ENCODE peak calls at places on chromosome 3, in eight cellular contexts. O, Y, F, X, C, T, S and A are unnamed samples.

GRCh38 chr3:8983591-8983990 is 20.3 kb upstream of the RAD18 start:
- DNase-seq in S (no peak), T (no peak), C (no peak), O (no peak), Y (no peak), X (no peak), F (no peak), A (no peak)

GRCh38 chr3:139794469-139795265 is 116.9 kb upstream of the NMNAT3 start:
- DNase-seq in Y (no peak), C (no peak), F (no peak), T (no peak), X (no peak), S (no peak), O (peak), A (no peak)

GRCh38 chr3:127392146-127392470 is 104.3 kb upstream of the PRR20G start:
- DNase-seq in S (no peak), O (no peak), X (no peak), C (no peak), Y (no peak), F (peak), T (no peak), A (no peak)

GRCh38 chr3:147118611-147119010 is 287.7 kb downstream of the ZIC4 start:
- DNase-seq in Y (no peak), C (no peak), T (no peak), X (no peak), S (no peak), O (no peak), F (no peak), A (no peak)

GRCh38 chr3:71694358-71694999 is 30.7 kb downstream of the EIF4E3 start:
- DNase-seq in F (no peak), C (no peak), Y (no peak), O (peak), X (peak), T (no peak), S (no peak), A (no peak)

GRCh38 chr3:45817788-45818523 is 21.6 kb upstream of the SLC6A20 start:
- DNase-seq in S (no peak), C (peak), T (no peak), Y (no peak), X (peak), F (peak), O (peak), A (no peak)

GRCh38 chr3:44995142-44995770 is 19.2 kb downstream of the EXOSC7 start:
- DNase-seq in F (no peak), S (no peak), O (peak), T (no peak), C (no peak), Y (no peak), X (peak), A (peak)

GRCh38 chr3:30333143-30333542 is 273.3 kb upstream of the TGFBR2 start:
- DNase-seq in C (no peak), S (no peak), Y (no peak), X (no peak), F (no peak), O (no peak), T (no peak), A (no peak)

GRCh38 chr3:120418866-120419490 is 31.8 kb downstream of the FSTL1 start:
- DNase-seq in X (peak), O (peak), C (peak), F (peak), S (peak), T (no peak), Y (peak), A (peak)

GRCh38 chr3:129106320-129106719 is 15.3 kb downstream of the RAB43 start:
- DNase-seq in Y (no peak), S (no peak), T (no peak), X (no peak), O (no peak), C (no peak), F (peak), A (no peak)

GRCh38 chr3:11379238-11379823 is 107.1 kb downstream of the ATG7 start:
- DNase-seq in T (peak), X (peak), O (peak), F (no peak), C (peak), Y (no peak), S (peak), A (peak)

GRCh38 chr3:102181202-102181920 is 253.5 kb upstream of the ZPLD1 start:
- DNase-seq in T (no peak), Y (no peak), S (no peak), O (no peak), C (no peak), F (no peak), X (peak), A (peak)

GRCh38 chr3:51943451-51944391 is 1.6 kb downstream of the PARP3 start:
- DNase-seq in F (no peak), X (no peak), Y (no peak), S (no peak), C (no peak), O (no peak), T (no peak), A (no peak)

GRCh38 chr3:136078421-136079364 is 113.2 kb downstream of the PPP2R3A start:
- DNase-seq in S (peak), F (no peak), T (no peak), Y (no peak), X (peak), C (peak), O (peak), A (peak)

GRCh38 chr3:172666181-172666872 is 44.5 kb downstream of the NCEH1 start:
- DNase-seq in Y (no peak), S (peak), X (no peak), F (no peak), C (no peak), T (no peak), O (no peak), A (peak)
- TF ChIP-seq CTCF in Y (no peak), S (no peak), X (peak), F (no peak), C (no peak), T (no peak), O (peak), A (peak)

GRCh38 chr3:138172625-138173024 is 2.1 kb downstream of the DBR1 start:
- DNase-seq in S (peak), C (no peak), T (no peak), Y (no peak), X (no peak), F (no peak), O (no peak), A (no peak)

GRCh38 chr3:138180375-138181029 is 5.8 kb upstream of the DBR1 start:
- DNase-seq in O (peak), X (peak), T (no peak), C (no peak), Y (no peak), F (no peak), S (peak), A (peak)

GRCh38 chr3:138173769-138174420 is 826 bp downstream of the DBR1 start:
- DNase-seq in X (peak), F (no peak), S (peak), T (no peak), Y (no peak), O (no peak), C (no peak), A (no peak)

DNA sequence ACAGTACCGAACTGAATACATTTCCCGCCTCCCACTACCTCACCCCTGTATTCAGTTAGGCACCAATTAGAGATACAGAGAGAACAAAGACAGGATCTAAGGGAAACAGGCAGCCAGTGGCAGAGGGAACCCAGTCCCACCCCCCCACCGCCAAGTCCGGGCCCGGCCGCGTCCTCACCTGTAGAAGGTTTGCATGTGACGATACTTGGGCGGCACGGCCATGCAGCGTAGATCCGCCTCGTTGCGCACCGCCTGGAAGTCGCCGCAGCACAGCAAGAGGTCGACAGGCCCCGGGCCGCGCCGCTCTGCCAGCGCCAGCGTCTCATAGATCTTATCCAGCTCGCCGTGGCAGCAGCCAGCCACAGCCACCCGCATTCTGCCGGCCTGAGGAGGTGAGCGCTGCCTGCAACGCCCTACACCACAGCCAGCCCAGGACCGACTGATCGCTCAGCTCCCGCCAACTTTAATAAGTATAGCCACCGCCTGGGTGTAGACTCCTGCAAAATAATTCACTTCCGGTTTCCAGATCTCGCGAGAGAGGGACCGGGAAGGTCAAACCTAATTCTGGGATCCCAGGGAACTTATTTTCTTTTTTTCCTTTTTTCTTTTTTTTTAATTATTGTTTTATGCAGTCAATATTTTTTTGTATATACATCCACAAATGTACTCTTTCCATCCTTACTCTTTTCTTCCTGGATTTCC is at the start of gene DBR1:
- DNase-seq in X (peak), Y (peak), C (no peak), O (peak), S (peak), F (peak), T (peak), A (peak)
- TF ChIP-seq CTCF in X (no peak), Y (no peak), C (no peak), O (no peak), S (no peak), F (no peak), T (no peak), A (no peak)

GRCh38 chr3:159991591-159991990 is 3.0 kb downstream of the IL12A start:
- DNase-seq in X (no peak), O (no peak), T (no peak), F (no peak), S (no peak), Y (no peak), C (no peak), A (no peak)

GRCh38 chr3:159992601-159993000 is 4.0 kb downstream of the IL12A start:
- DNase-seq in F (no peak), Y (no peak), T (no peak), X (no peak), C (no peak), O (no peak), S (no peak), A (no peak)

GRCh38 chr3:159987291-159987711 is 1.3 kb upstream of the IL12A start:
- DNase-seq in X (peak), F (no peak), O (peak), T (no peak), S (no peak), Y (no peak), C (no peak), A (peak)

GRCh38 chr3:159988617-159989251 is at the start of gene IL12A:
- DNase-seq in F (peak), T (peak), O (peak), Y (peak), S (no peak), X (peak), C (no peak), A (peak)

DNA sequence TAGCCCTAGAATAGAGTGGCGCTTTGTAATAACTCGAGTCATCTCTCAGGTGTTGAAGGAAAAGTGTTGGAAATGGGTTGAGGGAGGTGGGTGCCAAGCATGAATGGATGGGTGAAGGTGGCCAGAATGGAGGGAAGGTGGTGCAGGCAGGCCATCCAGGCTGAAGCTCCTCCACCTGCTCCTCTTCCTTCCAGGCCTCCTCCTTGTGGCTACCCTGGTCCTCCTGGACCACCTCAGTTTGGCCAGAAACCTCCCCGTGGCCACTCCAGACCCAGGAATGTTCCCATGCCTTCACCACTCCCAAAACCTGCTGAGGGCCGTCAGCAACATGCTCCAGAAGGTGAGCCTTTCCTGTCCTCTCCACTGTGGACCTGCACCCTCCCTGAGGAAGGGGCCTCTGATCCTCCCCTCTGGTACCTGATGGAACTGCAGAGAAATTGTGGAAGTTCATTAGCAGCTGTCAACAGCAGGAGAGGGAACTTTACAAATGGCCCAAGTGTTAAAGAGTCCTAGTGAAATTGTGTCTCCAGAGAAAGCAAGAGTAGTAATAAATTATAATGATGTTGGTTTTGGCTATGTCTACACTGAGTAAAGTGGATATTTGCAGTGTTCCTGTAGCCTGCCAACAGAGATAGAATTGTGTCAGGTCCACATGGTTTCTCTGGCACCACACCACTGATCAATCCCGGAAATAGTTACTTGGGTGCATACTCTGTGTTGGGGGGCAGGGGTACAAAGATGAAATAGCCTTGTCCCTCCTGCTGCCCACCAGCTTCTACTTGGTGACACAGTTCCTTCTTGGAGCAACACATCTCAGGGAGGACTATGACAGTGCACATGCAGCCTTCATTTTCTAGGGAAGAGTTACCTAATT is 1.6 kb downstream of the IL12A start:
- DNase-seq in Y (no peak), T (no peak), C (no peak), F (no peak), X (no peak), S (no peak), O (no peak), A (no peak)
- TF ChIP-seq CTCF in Y (no peak), T (no peak), C (peak), F (no peak), X (no peak), S (no peak), O (no peak), A (peak)

DNA sequence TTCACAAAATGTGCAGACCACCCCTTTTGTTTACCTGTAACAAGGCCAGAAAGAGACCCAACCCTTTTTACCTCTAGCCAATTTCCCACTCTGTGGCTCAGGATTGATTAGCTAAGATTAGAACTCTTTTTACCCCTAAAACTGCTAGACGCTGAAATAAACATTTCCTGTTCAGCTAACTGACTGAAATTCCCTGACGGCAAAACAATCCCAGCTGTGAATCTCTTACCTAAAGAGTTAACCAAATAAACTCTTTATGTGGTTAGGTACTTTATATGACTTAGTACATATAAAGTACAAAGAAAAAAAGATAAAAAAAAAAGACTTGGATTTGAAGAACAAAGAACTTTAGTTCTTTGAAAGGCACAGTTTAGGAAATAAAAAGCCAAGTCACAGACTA is 988.7 kb downstream of the FHIT start:
- DNase-seq in T (no peak), S (no peak), F (no peak), C (no peak), O (no peak), Y (no peak), X (no peak), A (no peak)
- TF ChIP-seq CTCF in T (no peak), S (no peak), F (no peak), C (no peak), O (no peak), Y (no peak), X (no peak), A (no peak)

GRCh38 chr3:188926741-188927650 is 244.8 kb upstream of the TPRG1 start:
- DNase-seq in Y (no peak), F (no peak), C (no peak), S (no peak), T (no peak), O (no peak), X (no peak), A (no peak)

GRCh38 chr3:188927971-188928370 is 243.8 kb upstream of the TPRG1 start:
- DNase-seq in O (no peak), Y (no peak), S (no peak), C (no peak), X (no peak), F (no peak), T (no peak), A (no peak)

GRCh38 chr3:188926141-188926540 is 245.6 kb upstream of the TPRG1 start:
- DNase-seq in T (no peak), O (no peak), F (no peak), Y (no peak), S (no peak), C (no peak), X (peak), A (no peak)

GRCh38 chr3:188931531-188931930 is 240.2 kb upstream of the TPRG1 start:
- DNase-seq in Y (no peak), X (no peak), F (no peak), S (peak), C (no peak), T (no peak), O (no peak), A (no peak)

GRCh38 chr3:188929138-188929537 is 242.6 kb upstream of the TPRG1 start:
- DNase-seq in F (no peak), Y (no peak), S (no peak), T (no peak), X (no peak), O (peak), C (no peak), A (peak)
- TF ChIP-seq CTCF in F (peak), Y (no peak), S (no peak), T (no peak), X (peak), O (peak), C (peak), A (no peak)

DNA sequence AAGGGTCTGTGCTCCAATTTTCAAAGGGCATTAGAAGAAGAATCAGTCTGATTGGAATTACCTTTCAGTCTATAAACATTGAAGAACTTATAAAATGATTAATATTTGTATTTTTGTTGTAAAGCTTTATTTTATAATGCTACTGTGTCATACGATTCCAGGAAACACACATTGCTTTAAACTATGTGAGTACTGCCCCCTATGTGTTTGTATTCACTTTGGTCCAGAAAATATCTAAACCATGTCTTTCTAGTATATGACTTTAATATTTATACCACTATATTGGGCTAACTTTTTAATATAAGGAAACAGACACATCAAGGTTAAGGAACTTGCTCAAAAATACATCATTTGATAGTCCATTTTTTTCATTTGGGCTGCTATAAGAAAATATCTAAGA is 3.2 kb upstream of the RIOX2 start:
- DNase-seq in T (no peak), Y (no peak), S (no peak), O (no peak), F (no peak), C (no peak), X (no peak), A (no peak)
- TF ChIP-seq CTCF in T (peak), Y (peak), S (peak), O (no peak), F (no peak), C (no peak), X (peak), A (peak)

GRCh38 chr3:177772908-177773557 is 575.8 kb upstream of the TBL1XR1 start:
- DNase-seq in S (peak), X (no peak), T (no peak), F (no peak), Y (no peak), C (no peak), O (no peak), A (no peak)

GRCh38 chr3:177778633-177779032 is 581.4 kb upstream of the TBL1XR1 start:
- DNase-seq in Y (no peak), T (no peak), O (no peak), S (no peak), X (no peak), C (no peak), F (no peak), A (no peak)

GRCh38 chr3:177776656-177777055 is 579.4 kb upstream of the TBL1XR1 start:
- DNase-seq in Y (no peak), F (no peak), S (no peak), C (no peak), X (peak), O (peak), T (no peak), A (peak)

GRCh38 chr3:177781686-177782161 is 584.4 kb upstream of the TBL1XR1 start:
- DNase-seq in Y (no peak), F (peak), S (no peak), T (peak), C (no peak), O (no peak), X (peak), A (peak)

DNA sequence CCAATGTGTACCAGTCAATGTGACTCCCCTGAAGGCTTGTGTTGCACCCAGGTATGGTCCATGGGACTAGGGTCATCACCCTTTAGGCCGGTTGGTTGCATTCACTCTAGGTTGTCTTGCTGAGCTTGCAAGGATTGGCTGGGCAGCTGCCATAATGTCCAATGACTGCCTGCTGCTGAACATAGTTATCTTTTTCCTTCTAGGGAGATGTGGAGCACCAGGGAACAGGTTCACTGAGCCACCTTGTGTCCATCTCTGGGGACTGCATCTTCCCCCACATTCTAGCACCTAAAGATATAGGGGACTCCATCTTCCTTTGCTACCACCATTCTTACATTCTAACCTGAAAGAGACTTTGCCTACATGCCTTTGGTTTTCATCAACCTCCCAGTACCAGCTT is 580.4 kb upstream of the TBL1XR1 start:
- DNase-seq in O (peak), T (peak), Y (peak), X (peak), C (peak), S (peak), F (peak), A (peak)
- TF ChIP-seq CTCF in O (peak), T (peak), Y (peak), X (peak), C (peak), S (peak), F (peak), A (peak)